ENCODE peak calls at places on chromosomes 3 and 15, in eight cellular contexts. V is brain microvascular endothelial cell, D is left lobe of liver, Z is activated gamma-delta T cell treated with Interleukin-2 at 50 U/mL for 16 hours, A is RCC 7860, N is stomach, S is GM23248, M is HEK293T. K is an unnamed sample.

GRCh38 chr3:31251083-31251482 is 281.6 kb upstream of the STT3B start:
- DNase-seq in V (no peak), M (no peak), D (no peak), Z (no peak), S (no peak), N (no peak), A (no peak), K (no peak)

GRCh38 chr3:150210461-150211110 is 197.5 kb upstream of the TSC22D2 start:
- DNase-seq in D (no peak), S (no peak), Z (no peak), V (no peak), A (no peak), M (no peak), N (no peak), K (no peak)

GRCh38 chr3:190514163-190515153 is 573 bp downstream of the IL1RAP start:
- DNase-seq in S (peak; percentile 81), N (peak; percentile 57), A (no peak), D (peak; percentile 58), V (peak; percentile 38), M (peak; percentile 18), Z (peak; percentile 10), K (peak; percentile 17)

GRCh38 chr3:139578783-139579182 is 39.2 kb upstream of the RBP1 start:
- DNase-seq in M (no peak), S (no peak), Z (no peak), N (no peak), V (no peak), D (no peak), A (no peak), K (no peak)

GRCh38 chr3:133949438-133949837 is 53.8 kb upstream of the RAB6B start:
- DNase-seq in S (no peak), M (no peak), A (no peak), N (no peak), V (no peak), D (no peak), Z (no peak), K (no peak)

GRCh38 chr15:66834863-66835557 is 133.0 kb downstream of the SMAD6 start:
- DNase-seq in Z (no peak), D (no peak), M (no peak), A (no peak), S (no peak), N (no peak), V (no peak), K (no peak)

GRCh38 chr15:73357999-73358665 is 10.6 kb downstream of the HCN4 start:
- DNase-seq in D (no peak), N (no peak), Z (no peak), M (no peak), A (peak; percentile 16), S (no peak), V (no peak), K (no peak)

GRCh38 chr3:122443090-122443489 is 27.2 kb upstream of the WDR5B start:
- DNase-seq in V (no peak), N (no peak), D (no peak), Z (no peak), M (no peak), A (no peak), S (no peak), K (no peak)

GRCh38 chr3:195140816-195141793 is 129.9 kb downstream of the XXYLT1 start:
- DNase-seq in M (no peak), V (peak; percentile 89), N (no peak), A (no peak), S (no peak), D (no peak), Z (no peak), K (no peak)

GRCh38 chr3:83729576-83729975 is 1229.2 kb upstream of the CADM2 start:
- DNase-seq in S (no peak), M (no peak), Z (no peak), V (no peak), D (no peak), A (no peak), N (no peak), K (no peak)

GRCh38 chr3:98702166-98702565 is 61.0 kb upstream of the ST3GAL6 start:
- DNase-seq in D (no peak), M (no peak), S (peak; percentile 7), Z (no peak), A (no peak), V (no peak), N (no peak), K (no peak)

GRCh38 chr3:103614719-103615118 is 1179.9 kb downstream of the ZPLD1 start:
- DNase-seq in Z (no peak), V (no peak), S (no peak), D (no peak), N (no peak), A (no peak), M (no peak), K (no peak)

GRCh38 chr15:57923311-57923710 is 142.2 kb downstream of the ALDH1A2 start:
- DNase-seq in D (peak; percentile 70), N (peak; percentile 56), Z (no peak), A (no peak), S (peak; percentile 9), M (no peak), V (no peak), K (no peak)

GRCh38 chr3:142278451-142278850 is 53.1 kb upstream of the GK5 start:
- DNase-seq in A (no peak), Z (no peak), V (peak; percentile 25), D (no peak), S (peak; percentile 62), M (no peak), N (no peak), K (no peak)